ENCODE peak calls at places on chromosomes 16 and 17, in four cellular contexts. One of them, this sample, is unnamed. For H3K9me3, the result is how much of the 10 kb centered on the place peaks cover.

GRCh38 chr17:67411396-67411795 is 34.3 kb downstream of the PITPNC1 start:
- DNase-seq in tibial artery: no peak
- DNase-seq in AG04450: no peak
- DNase-seq in heart left ventricle: no peak
- DNase-seq in this sample: no peak

GRCh38 chr17:48442819-48443218 is 12.8 kb upstream of the SKAP1 start:
- DNase-seq in tibial artery: no peak
- DNase-seq in AG04450: no peak
- DNase-seq in heart left ventricle: no peak
- DNase-seq in this sample: no peak

GRCh38 chr17:77697480-77698400 is 260.8 kb upstream of the TNRC6C start:
- DNase-seq in tibial artery: peak
- DNase-seq in AG04450: no peak
- DNase-seq in heart left ventricle: no peak
- DNase-seq in this sample: no peak

GRCh38 chr16:79064259-79064658 is 536.3 kb downstream of the MAF start:
- DNase-seq in tibial artery: no peak
- DNase-seq in AG04450: no peak
- DNase-seq in heart left ventricle: no peak
- DNase-seq in this sample: no peak

GRCh38 chr17:18980682-18981384 is 23.7 kb downstream of the FAM83G start:
- DNase-seq in tibial artery: no peak
- DNase-seq in AG04450: no peak
- DNase-seq in heart left ventricle: no peak
- DNase-seq in this sample: no peak

GRCh38 chr17:49576906-49577650 is 1.4 kb downstream of the NXPH3 start:
- DNase-seq in tibial artery: peak
- DNase-seq in AG04450: no peak
- DNase-seq in heart left ventricle: no peak
- DNase-seq in this sample: peak

GRCh38 chr17:81980752-81981239 is 3.4 kb downstream of the ASPSCR1 start:
- DNase-seq in tibial artery: no peak
- DNase-seq in AG04450: no peak
- DNase-seq in heart left ventricle: no peak
- DNase-seq in this sample: no peak

GRCh38 chr16:89048087-89048729 is 45.4 kb upstream of the ACSF3 start:
- DNase-seq in tibial artery: no peak
- DNase-seq in AG04450: no peak
- DNase-seq in heart left ventricle: peak
- DNase-seq in this sample: peak

GRCh38 chr17:82544431-82545070 is 25.0 kb downstream of the FOXK2 start:
- DNase-seq in tibial artery: peak
- DNase-seq in AG04450: no peak
- DNase-seq in heart left ventricle: peak
- DNase-seq in this sample: no peak

GRCh38 chr17:76736349-76737081 is 616 bp downstream of the SRSF2 start:
- DNase-seq in tibial artery: peak
- DNase-seq in AG04450: no peak
- DNase-seq in heart left ventricle: peak
- DNase-seq in this sample: peak

GRCh38 chr16:48452991-48453760 is 68.0 kb upstream of the SIAH1 start:
- DNase-seq in tibial artery: no peak
- DNase-seq in AG04450: no peak
- DNase-seq in heart left ventricle: peak
- DNase-seq in this sample: no peak

GRCh38 chr17:62898239-62898864 is 67.7 kb upstream of the TANC2 start:
- DNase-seq in tibial artery: no peak
- DNase-seq in AG04450: no peak
- DNase-seq in heart left ventricle: no peak
- DNase-seq in this sample: no peak

GRCh38 chr16:13453938-13454553 is 465.9 kb upstream of the ERCC4 start:
- DNase-seq in tibial artery: no peak
- DNase-seq in AG04450: no peak
- DNase-seq in heart left ventricle: no peak
- DNase-seq in this sample: no peak

GRCh38 chr17:10166181-10166935 is 32.0 kb downstream of the GAS7 start:
- DNase-seq in tibial artery: no peak
- DNase-seq in AG04450: no peak
- DNase-seq in heart left ventricle: no peak
- DNase-seq in this sample: no peak

GRCh38 chr17:76515291-76515949 is 14.2 kb upstream of the RHBDF2 start:
- DNase-seq in tibial artery: peak
- DNase-seq in AG04450: peak
- DNase-seq in heart left ventricle: peak
- DNase-seq in this sample: peak

GRCh38 chr17:46044286-46044928 is 45.4 kb downstream of the STH start:
- DNase-seq in tibial artery: peak
- DNase-seq in AG04450: peak
- DNase-seq in heart left ventricle: peak
- DNase-seq in this sample: no peak

GRCh38 chr17:60311936-60312335 is 80.0 kb downstream of the USP32 start:
- DNase-seq in tibial artery: no peak
- DNase-seq in AG04450: no peak
- DNase-seq in heart left ventricle: no peak
- DNase-seq in this sample: no peak

GRCh38 chr17:77864234-77865108 is 94.0 kb upstream of the TNRC6C start:
- DNase-seq in tibial artery: peak
- DNase-seq in AG04450: no peak
- DNase-seq in heart left ventricle: no peak
- DNase-seq in this sample: peak

GRCh38 chr17:21522755-21523154 is 146.6 kb downstream of the KCNJ12 start:
- DNase-seq in tibial artery: no peak
- DNase-seq in AG04450: no peak
- DNase-seq in heart left ventricle: no peak
- DNase-seq in this sample: no peak

GRCh38 chr16:12392585-12393089 is 411.1 kb downstream of the CPPED1 start:
- DNase-seq in tibial artery: no peak
- DNase-seq in AG04450: no peak
- DNase-seq in heart left ventricle: no peak
- DNase-seq in this sample: no peak

GRCh38 chr17:77120866-77121265 is 19.9 kb upstream of the SEC14L1 start:
- DNase-seq in tibial artery: no peak
- DNase-seq in AG04450: no peak
- DNase-seq in heart left ventricle: peak
- DNase-seq in this sample: no peak

GRCh38 chr16:88549671-88550643 is 20.2 kb upstream of the ZC3H18 start:
- DNase-seq in tibial artery: no peak
- DNase-seq in AG04450: no peak
- DNase-seq in heart left ventricle: peak
- DNase-seq in this sample: no peak

GRCh38 chr17:36975922-36976515 is 27.3 kb downstream of the AATF start:
- DNase-seq in tibial artery: no peak
- DNase-seq in AG04450: no peak
- DNase-seq in heart left ventricle: no peak
- DNase-seq in this sample: no peak

GRCh38 chr16:83308414-83308813 is 499.4 kb upstream of the HSBP1 start:
- DNase-seq in tibial artery: no peak
- DNase-seq in AG04450: no peak
- DNase-seq in heart left ventricle: no peak
- DNase-seq in this sample: no peak

GRCh38 chr17:42536048-42536371 is at the start of gene NAGLU:
- DNase-seq in tibial artery: peak
- DNase-seq in AG04450: no peak
- DNase-seq in heart left ventricle: peak
- DNase-seq in this sample: peak

GRCh38 chr17:43014946-43015519 is 7.2 kb downstream of the VAT1 start:
- DNase-seq in tibial artery: no peak
- DNase-seq in AG04450: no peak
- DNase-seq in heart left ventricle: no peak
- DNase-seq in this sample: peak

GRCh38 chr17:16622540-16623277 is 30.9 kb downstream of the ZNF624 start:
- DNase-seq in tibial artery: no peak
- DNase-seq in AG04450: no peak
- DNase-seq in heart left ventricle: no peak
- DNase-seq in this sample: no peak
- H3K9me3 ChIP-seq in tibial artery: under half
- H3K9me3 ChIP-seq in AG04450: under half
- H3K9me3 ChIP-seq in heart left ventricle: half or more
- H3K9me3 ChIP-seq in this sample: under half

GRCh38 chr17:696412-696811 is 18.2 kb downstream of the VPS53 start:
- DNase-seq in tibial artery: no peak
- DNase-seq in AG04450: no peak
- DNase-seq in heart left ventricle: no peak
- DNase-seq in this sample: no peak
- H3K27ac ChIP-seq in tibial artery: no peak
- H3K27ac ChIP-seq in AG04450: no peak
- H3K27ac ChIP-seq in heart left ventricle: no peak
- H3K27ac ChIP-seq in this sample: no peak

DNA sequence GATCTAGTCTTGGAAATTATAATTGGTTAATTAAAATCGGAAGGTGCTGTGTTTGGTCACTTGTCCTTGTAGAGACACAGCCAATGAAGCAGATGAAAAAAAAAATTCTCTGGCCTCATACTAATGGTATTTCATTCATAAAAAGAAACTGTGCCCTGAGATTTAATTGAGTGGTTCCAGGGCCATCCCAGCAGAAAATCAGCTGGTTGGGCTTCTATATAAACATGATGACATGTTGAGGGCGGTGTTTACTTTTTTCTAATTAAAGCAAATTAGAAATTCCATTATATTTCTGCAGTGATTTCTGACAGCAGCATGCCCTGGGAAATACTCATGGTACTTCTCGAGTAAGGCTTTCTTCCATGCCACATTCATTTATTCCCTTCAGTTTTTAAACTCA is 191.9 kb upstream of the KCNJ16 start:
- DNase-seq in tibial artery: no peak
- DNase-seq in AG04450: no peak
- DNase-seq in heart left ventricle: no peak
- DNase-seq in this sample: no peak
- H3K9me3 ChIP-seq in tibial artery: under half
- H3K9me3 ChIP-seq in AG04450: under half
- H3K9me3 ChIP-seq in heart left ventricle: under half
- H3K9me3 ChIP-seq in this sample: under half

DNA sequence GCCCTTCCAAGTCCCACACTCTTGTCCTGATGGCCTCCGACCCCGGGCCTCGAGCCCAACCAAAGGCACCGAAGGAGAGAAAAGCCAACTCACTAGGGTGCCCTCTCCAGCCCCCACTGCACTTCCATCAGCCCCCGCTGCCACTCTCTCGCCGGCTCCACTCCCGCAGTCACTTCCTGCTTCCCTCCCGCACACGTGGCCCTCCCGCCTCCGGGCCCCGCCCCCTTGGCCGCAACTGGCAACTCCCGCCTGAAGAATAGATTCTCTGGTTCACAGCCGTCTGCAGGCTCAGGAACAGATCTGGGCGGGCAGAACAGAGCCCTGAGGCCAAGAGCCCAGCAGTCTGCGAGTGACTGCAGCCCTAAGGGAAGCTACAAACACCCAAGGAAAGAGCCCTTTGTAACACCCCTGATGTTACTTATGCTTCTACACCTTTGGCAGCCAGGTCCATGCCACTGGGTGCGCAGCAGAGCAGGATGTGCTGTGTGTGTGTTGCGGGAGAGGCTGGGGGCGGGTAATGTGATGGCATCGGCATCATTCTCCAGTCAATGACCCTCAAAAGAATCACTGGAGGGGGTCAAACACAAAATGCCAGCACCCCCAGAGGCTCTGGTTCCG is at the start of gene SLC39A11:
- DNase-seq in tibial artery: peak
- DNase-seq in AG04450: peak
- DNase-seq in heart left ventricle: peak
- DNase-seq in this sample: peak
- H3K27ac ChIP-seq in tibial artery: peak
- H3K27ac ChIP-seq in AG04450: peak
- H3K27ac ChIP-seq in heart left ventricle: peak
- H3K27ac ChIP-seq in this sample: no peak

GRCh38 chr16:75160386-75160785 is 12.1 kb downstream of the ZFP1 start:
- DNase-seq in tibial artery: no peak
- DNase-seq in AG04450: no peak
- DNase-seq in heart left ventricle: no peak
- DNase-seq in this sample: no peak
- H3K9me3 ChIP-seq in tibial artery: under half
- H3K9me3 ChIP-seq in AG04450: under half
- H3K9me3 ChIP-seq in heart left ventricle: under half
- H3K9me3 ChIP-seq in this sample: under half

GRCh38 chr16:65235339-65236177 is 113.7 kb upstream of the CDH11 start:
- DNase-seq in tibial artery: no peak
- DNase-seq in AG04450: no peak
- DNase-seq in heart left ventricle: no peak
- DNase-seq in this sample: no peak
- H3K27ac ChIP-seq in tibial artery: no peak
- H3K27ac ChIP-seq in AG04450: no peak
- H3K27ac ChIP-seq in heart left ventricle: no peak
- H3K27ac ChIP-seq in this sample: no peak

GRCh38 chr16:68577352-68577853 is 38.3 kb downstream of the ZFP90 start:
- DNase-seq in tibial artery: no peak
- DNase-seq in AG04450: no peak
- DNase-seq in heart left ventricle: no peak
- DNase-seq in this sample: no peak

GRCh38 chr16:68574479-68574878 is 35.4 kb downstream of the ZFP90 start:
- DNase-seq in tibial artery: no peak
- DNase-seq in AG04450: no peak
- DNase-seq in heart left ventricle: no peak
- DNase-seq in this sample: no peak

DNA sequence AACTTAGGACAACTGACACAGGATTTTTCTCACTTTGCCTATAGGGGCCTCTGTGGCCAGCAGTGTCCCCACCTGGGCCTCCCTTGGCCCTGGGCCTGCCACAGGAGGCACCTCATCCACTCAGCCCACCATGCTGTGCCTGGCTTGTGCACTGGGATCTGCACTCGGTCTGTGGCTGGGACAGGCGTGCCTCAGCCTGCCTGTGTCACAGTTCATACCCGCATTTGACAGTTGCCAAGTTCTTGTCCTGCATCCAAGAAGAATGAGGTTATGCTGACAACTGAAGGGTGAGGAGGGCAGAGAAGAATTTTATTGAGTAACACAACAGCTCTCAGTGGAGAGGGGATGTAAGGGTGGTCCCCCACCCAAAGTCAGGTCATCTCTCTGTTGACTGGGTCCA is 36.0 kb downstream of the ZFP90 start:
- DNase-seq in tibial artery: no peak
- DNase-seq in AG04450: no peak
- DNase-seq in heart left ventricle: no peak
- DNase-seq in this sample: no peak
- H3K9me3 ChIP-seq in tibial artery: half or more
- H3K9me3 ChIP-seq in AG04450: half or more
- H3K9me3 ChIP-seq in heart left ventricle: half or more
- H3K9me3 ChIP-seq in this sample: half or more